ENCODE peak calls at places on chromosomes 4 and X, in seven cellular contexts. R is B cell, A is AG09319, N is BJ, K is adrenal gland, S is lower lobe of right lung, V is dorsolateral prefrontal cortex. G is an unnamed sample.

GRCh38 chr4:43453058-43453457 is 560.5 kb downstream of the GRXCR1 start:
- DNase-seq in R (no peak), A (no peak), N (no peak), K (no peak), S (no peak), V (no peak), G (no peak)

GRCh38 chr4:55215087-55215486 is 89.7 kb upstream of the KDR start:
- DNase-seq in R (no peak), A (no peak), N (no peak), K (no peak), S (no peak), V (no peak), G (no peak)

GRCh38 chrX:154308108-154308946 is 12.7 kb downstream of the TKTL1 start:
- DNase-seq in R (peak), A (no peak), N (no peak), K (peak), S (peak), V (peak), G (peak)

GRCh38 chr4:76589872-76590846 is 155.1 kb downstream of the SHROOM3 start:
- DNase-seq in R (no peak), A (peak), N (peak), K (no peak), S (peak), V (no peak), G (no peak)

GRCh38 chr4:24693636-24694035 is 101.7 kb upstream of the SOD3 start:
- DNase-seq in R (no peak), A (no peak), N (no peak), K (no peak), S (no peak), V (no peak), G (no peak)

GRCh38 chr4:52037730-52038108 is 380 bp downstream of the SGCB start:
- DNase-seq in R (no peak), A (no peak), N (no peak), K (peak), S (no peak), V (peak), G (no peak)

GRCh38 chr4:150746156-150746555 is 164.2 kb downstream of the MAB21L2 start:
- DNase-seq in R (no peak), A (no peak), N (no peak), K (no peak), S (no peak), V (no peak), G (no peak)

GRCh38 chr4:85489273-85489672 is 14.3 kb downstream of the ARHGAP24 start:
- DNase-seq in R (no peak), A (no peak), N (no peak), K (no peak), S (no peak), V (no peak), G (no peak)

GRCh38 chr4:53804719-53805118 is 213.4 kb upstream of the LNX1 start:
- DNase-seq in R (peak), A (no peak), N (no peak), K (peak), S (peak), V (no peak), G (peak)

GRCh38 chr4:140807491-140808257 is 51.5 kb upstream of the TBC1D9 start:
- DNase-seq in R (peak), A (peak), N (peak), K (no peak), S (no peak), V (no peak), G (peak)

GRCh38 chrX:118524344-118524743 is 28.7 kb downstream of the DOCK11 start:
- DNase-seq in R (no peak), A (no peak), N (no peak), K (no peak), S (no peak), V (no peak), G (no peak)

GRCh38 chr4:81627617-81628016 is 155.9 kb upstream of the RASGEF1B start:
- DNase-seq in R (no peak), A (no peak), N (no peak), K (no peak), S (no peak), V (no peak), G (no peak)

GRCh38 chr4:7772708-7773385 is 166.8 kb downstream of the AFAP1 start:
- DNase-seq in R (no peak), A (no peak), N (no peak), K (no peak), S (no peak), V (peak), G (no peak)

GRCh38 chr4:152106781-152107321 is 346.0 kb upstream of the GATB start:
- DNase-seq in R (no peak), A (no peak), N (no peak), K (peak), S (no peak), V (no peak), G (no peak)

GRCh38 chr4:83323136-83323535 is 11.5 kb downstream of the HPSE start:
- DNase-seq in R (no peak), A (no peak), N (no peak), K (no peak), S (no peak), V (no peak), G (no peak)

GRCh38 chr4:111797455-111798163 is 347.6 kb upstream of the FAM241A start:
- DNase-seq in R (no peak), A (no peak), N (no peak), K (no peak), S (no peak), V (no peak), G (no peak)

GRCh38 chr4:111793686-111794085 is 351.6 kb upstream of the FAM241A start:
- DNase-seq in R (no peak), A (no peak), N (no peak), K (no peak), S (no peak), V (no peak), G (no peak)

GRCh38 chr4:111800551-111800950 is 344.7 kb upstream of the FAM241A start:
- DNase-seq in R (no peak), A (no peak), N (no peak), K (no peak), S (no peak), V (no peak), G (no peak)

GRCh38 chr4:111802191-111802590 is 343.1 kb upstream of the FAM241A start:
- DNase-seq in R (no peak), A (no peak), N (peak), K (no peak), S (no peak), V (no peak), G (no peak)

DNA sequence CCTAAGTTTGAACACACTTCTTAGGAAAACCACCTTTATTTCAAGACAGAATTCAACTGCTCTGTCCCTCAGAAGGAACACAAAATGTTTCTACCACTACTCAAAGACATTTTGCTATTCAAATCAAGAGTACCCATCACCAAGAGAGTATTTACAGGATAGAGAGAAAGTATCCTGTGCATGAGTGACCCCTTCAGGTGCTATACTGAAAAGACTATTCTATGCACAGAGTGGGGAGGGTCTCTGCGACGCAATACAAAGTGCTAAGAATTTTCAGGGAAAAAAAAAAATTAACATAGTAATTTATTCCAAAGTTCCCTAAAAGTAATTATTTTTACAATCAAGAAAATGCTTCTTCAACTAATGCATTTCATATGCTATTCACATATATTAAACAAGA is 346.4 kb upstream of the FAM241A start:
- DNase-seq in R (no peak), A (no peak), N (no peak), K (no peak), S (no peak), V (no peak), G (no peak)
- TF ChIP-seq CTCF in R (no peak), A (peak), N (peak), K (no peak), S (no peak), V (no peak), G (no peak)

GRCh38 chr4:47342796-47343195 is 120.7 kb downstream of the COMMD8 start:
- DNase-seq in R (no peak), A (no peak), N (no peak), K (no peak), S (no peak), V (no peak), G (no peak)

GRCh38 chr4:47340914-47341313 is 122.6 kb downstream of the COMMD8 start:
- DNase-seq in R (no peak), A (no peak), N (no peak), K (no peak), S (no peak), V (no peak), G (no peak)

GRCh38 chr4:47334597-47335185 is 128.8 kb downstream of the COMMD8 start:
- DNase-seq in R (no peak), A (no peak), N (no peak), K (no peak), S (no peak), V (no peak), G (no peak)

GRCh38 chr4:47337893-47338292 is 125.6 kb downstream of the COMMD8 start:
- DNase-seq in R (no peak), A (no peak), N (no peak), K (no peak), S (no peak), V (no peak), G (no peak)
- TF ChIP-seq CTCF in R (no peak), A (no peak), N (no peak), K (no peak), S (no peak), V (no peak), G (no peak)

GRCh38 chr4:153649572-153649991 is 34.5 kb upstream of the TLR2 start:
- DNase-seq in R (no peak), A (no peak), N (no peak), K (no peak), S (no peak), V (no peak), G (no peak)

GRCh38 chr4:153641532-153641931 is 42.5 kb upstream of the TLR2 start:
- DNase-seq in R (no peak), A (no peak), N (no peak), K (no peak), S (no peak), V (no peak), G (no peak)

GRCh38 chr4:153643406-153644016 is 40.6 kb upstream of the TLR2 start:
- DNase-seq in R (no peak), A (no peak), N (peak), K (no peak), S (no peak), V (no peak), G (peak)

GRCh38 chr4:153647975-153648374 is 36.1 kb upstream of the TLR2 start:
- DNase-seq in R (no peak), A (no peak), N (no peak), K (no peak), S (no peak), V (no peak), G (no peak)

DNA sequence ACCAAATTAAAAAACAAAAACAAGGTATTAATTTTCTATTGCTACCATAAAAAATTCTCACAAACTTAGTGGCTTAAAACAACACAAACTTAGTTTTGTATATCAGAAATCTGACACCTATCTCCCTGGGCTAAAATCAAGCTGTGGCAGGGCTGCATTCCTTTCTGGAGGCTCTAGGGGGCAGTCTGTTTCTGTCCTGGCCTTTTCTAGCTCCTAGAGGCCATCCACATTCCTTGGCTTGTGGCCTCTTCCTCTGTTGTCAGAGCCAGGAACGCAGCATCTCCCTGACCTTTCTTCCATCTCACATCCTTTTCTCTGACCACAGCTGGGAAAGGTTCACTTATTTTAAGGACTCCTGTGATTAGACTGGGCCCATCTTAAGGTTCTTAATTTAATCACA is 38.9 kb upstream of the TLR2 start:
- DNase-seq in R (no peak), A (no peak), N (no peak), K (no peak), S (no peak), V (no peak), G (no peak)
- TF ChIP-seq CTCF in R (peak), A (no peak), N (no peak), K (no peak), S (no peak), V (no peak), G (peak)

GRCh38 chrX:141468940-141469339 is 115.6 kb downstream of the SPANXA1 start:
- DNase-seq in R (no peak), A (no peak), N (peak), K (no peak), S (no peak), V (no peak), G (no peak)

GRCh38 chrX:141469469-141469868 is 115.1 kb downstream of the SPANXA1 start:
- DNase-seq in R (no peak), A (no peak), N (peak), K (no peak), S (no peak), V (no peak), G (no peak)

GRCh38 chrX:141467442-141467841 is 117.1 kb downstream of the SPANXA1 start:
- DNase-seq in R (no peak), A (no peak), N (no peak), K (no peak), S (no peak), V (no peak), G (no peak)
- TF ChIP-seq CTCF in R (no peak), A (no peak), N (no peak), K (no peak), S (no peak), V (no peak), G (no peak)

GRCh38 chrX:39125834-39126233 is 324.6 kb downstream of the MID1IP1 start:
- DNase-seq in R (no peak), A (no peak), N (no peak), K (no peak), S (no peak), V (no peak), G (no peak)
- TF ChIP-seq CTCF in R (no peak), A (no peak), N (no peak), K (no peak), S (no peak), V (no peak), G (no peak)

GRCh38 chr4:144179152-144179739 is 38.7 kb upstream of the GYPA start:
- DNase-seq in R (no peak), A (no peak), N (no peak), K (no peak), S (no peak), V (no peak), G (no peak)

GRCh38 chr4:144178414-144178813 is 37.9 kb upstream of the GYPA start:
- DNase-seq in R (no peak), A (no peak), N (no peak), K (no peak), S (no peak), V (no peak), G (no peak)

GRCh38 chr4:144174401-144175067 is 34.0 kb upstream of the GYPA start:
- DNase-seq in R (peak), A (peak), N (peak), K (no peak), S (no peak), V (no peak), G (peak)

GRCh38 chr4:144171697-144172096 is 31.2 kb upstream of the GYPA start:
- DNase-seq in R (no peak), A (no peak), N (no peak), K (no peak), S (no peak), V (no peak), G (no peak)

GRCh38 chr4:144176476-144176875 is 36.0 kb upstream of the GYPA start:
- DNase-seq in R (no peak), A (no peak), N (no peak), K (no peak), S (no peak), V (no peak), G (no peak)
- TF ChIP-seq CTCF in R (no peak), A (no peak), N (no peak), K (no peak), S (no peak), V (no peak), G (no peak)

DNA sequence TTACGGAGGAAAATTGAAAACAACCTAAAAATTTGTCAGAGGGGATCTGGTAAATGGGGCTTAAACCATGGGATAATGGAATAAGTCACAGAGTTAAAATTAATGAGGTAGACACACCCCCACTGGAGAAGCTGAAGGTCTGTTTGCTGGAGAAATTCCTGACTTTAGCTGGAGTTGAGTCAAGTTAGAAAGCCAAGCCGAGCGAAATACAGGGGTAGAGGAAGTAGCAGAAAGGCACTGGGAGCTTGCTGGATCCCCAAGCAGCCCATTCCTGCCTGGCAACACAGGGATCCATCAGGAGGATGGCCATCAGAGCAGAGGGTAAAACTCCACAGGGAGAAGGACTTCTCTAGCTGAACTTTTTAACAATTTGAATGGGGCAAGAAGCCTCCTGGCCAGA is 163.8 kb downstream of the ATRX start:
- DNase-seq in R (no peak), A (no peak), N (no peak), K (no peak), S (no peak), V (no peak), G (no peak)
- TF ChIP-seq CTCF in R (no peak), A (no peak), N (no peak), K (no peak), S (no peak), V (no peak), G (no peak)

GRCh38 chr4:111475696-111476095 is 669.6 kb upstream of the FAM241A start:
- DNase-seq in R (no peak), A (no peak), N (no peak), K (no peak), S (no peak), V (no peak), G (no peak)

GRCh38 chr4:111475001-111475400 is 670.3 kb upstream of the FAM241A start:
- DNase-seq in R (no peak), A (peak), N (no peak), K (no peak), S (no peak), V (peak), G (no peak)
- TF ChIP-seq CTCF in R (no peak), A (peak), N (peak), K (no peak), S (peak), V (peak), G (peak)

G was measured in GM10248.